ENCODE peak calls at places on chromosomes 5 and 9, in six cellular contexts. P is effector memory CD8-positive, alpha-beta T cell; Q is NCI-H510A treated with DMSO at 0.1 percent for 48 hours; N is ELF-1; Y is BJ; M is progenitor cell of endocrine pancreas. Z is an unnamed sample.

GRCh38 chr5:7202846-7203245 is 193.1 kb upstream of the ADCY2 start:
- DNase-seq in P (no peak), Q (no peak), N (no peak), Y (no peak), M (no peak), Z (no peak)

GRCh38 chr9:89591291-89592200 is 13.3 kb upstream of the GADD45G start:
- DNase-seq in P (no peak), Q (no peak), N (no peak), Y (no peak), M (no peak), Z (no peak)

GRCh38 chr5:27548415-27548814 is 510.0 kb upstream of the CDH9 start:
- DNase-seq in P (no peak), Q (no peak), N (no peak), Y (no peak), M (no peak), Z (no peak)

GRCh38 chr5:111313017-111313724 is 89.0 kb downstream of the CAMK4 start:
- DNase-seq in P (no peak), Q (no peak), N (no peak), Y (no peak), M (no peak), Z (no peak)

GRCh38 chr5:97042981-97043380 is 99.4 kb downstream of the LIX1 start:
- DNase-seq in P (no peak), Q (no peak), N (peak), Y (no peak), M (no peak), Z (no peak)

GRCh38 chr5:133952729-133953567 is 15.5 kb downstream of the C5orf15 start:
- DNase-seq in P (no peak), Q (no peak), N (no peak), Y (peak), M (no peak), Z (no peak)

GRCh38 chr5:179818746-179819295 is 1.9 kb upstream of the SQSTM1 start:
- DNase-seq in P (peak), Q (peak), N (peak), Y (peak), M (peak), Z (peak)

GRCh38 chr5:149675467-149676201 is 54.5 kb upstream of the PPARGC1B start:
- DNase-seq in P (no peak), Q (peak), N (no peak), Y (no peak), M (no peak), Z (no peak)

GRCh38 chr9:84819446-84819845 is 149.9 kb downstream of the NTRK2 start:
- DNase-seq in P (no peak), Q (peak), N (peak), Y (no peak), M (no peak), Z (peak)

GRCh38 chr5:91928751-91929521 is 545.8 kb upstream of the ARRDC3 start:
- DNase-seq in P (no peak), Q (peak), N (no peak), Y (no peak), M (no peak), Z (peak)